ENCODE peak calls at places on chromosome 13, in six cellular contexts. A, U, T, W, O and H are unnamed samples.

GRCh38 chr13:25203256-25203794 is 31.2 kb upstream of the AMER2 start:
- DNase-seq in O (no peak), U (no peak), W (no peak), A (no peak), T (no peak), H (no peak)

GRCh38 chr13:90974249-90974954 is 373.1 kb upstream of the MIR17HG start:
- DNase-seq in W (no peak), A (no peak), T (no peak), U (no peak), O (no peak), H (no peak)

GRCh38 chr13:92362717-92363116 is 863.9 kb upstream of the GPC6 start:
- DNase-seq in A (peak), U (no peak), O (no peak), T (no peak), W (peak), H (no peak)

GRCh38 chr13:25733061-25733491 is 318.7 kb downstream of the SHISA2 start:
- DNase-seq in W (no peak), T (no peak), O (no peak), U (no peak), A (no peak), H (peak)

GRCh38 chr13:95155093-95155492 is 146.2 kb downstream of the ABCC4 start:
- DNase-seq in U (no peak), A (no peak), O (no peak), T (no peak), W (peak), H (no peak)

GRCh38 chr13:113114511-113115362 is 7.9 kb upstream of the F10 start:
- DNase-seq in W (no peak), U (no peak), T (no peak), O (peak), A (no peak), H (no peak)

GRCh38 chr13:50797081-50797480 is 46.4 kb downstream of the DLEU7 start:
- DNase-seq in W (no peak), O (no peak), U (no peak), A (no peak), T (no peak), H (no peak)

GRCh38 chr13:54657588-54657987 is 1629.0 kb downstream of the OLFM4 start:
- DNase-seq in U (no peak), W (no peak), T (no peak), O (no peak), A (no peak), H (no peak)

GRCh38 chr13:31322025-31322424 is 122.2 kb downstream of the B3GLCT start:
- DNase-seq in O (no peak), U (no peak), W (peak), T (no peak), A (peak), H (peak)

GRCh38 chr13:62920181-62920580 is 1504.5 kb upstream of the PCDH20 start:
- DNase-seq in O (no peak), U (no peak), W (no peak), T (no peak), A (peak), H (no peak)

GRCh38 chr13:102799544-102800144 is 725 bp downstream of the BIVM start:
- DNase-seq in W (peak), U (peak), O (no peak), A (peak), T (peak), H (peak)

GRCh38 chr13:112895521-112896465 is 73.2 kb upstream of the MCF2L start:
- DNase-seq in O (no peak), A (no peak), T (no peak), W (no peak), U (no peak), H (no peak)

GRCh38 chr13:39481493-39481892 is 121.5 kb downstream of the LHFPL6 start:
- DNase-seq in U (no peak), O (no peak), A (no peak), T (no peak), W (no peak), H (no peak)

GRCh38 chr13:39483326-39483725 is 119.7 kb downstream of the LHFPL6 start:
- DNase-seq in O (no peak), A (peak), T (no peak), U (no peak), W (peak), H (peak)

GRCh38 chr13:39490136-39490535 is 112.9 kb downstream of the LHFPL6 start:
- DNase-seq in U (peak), O (no peak), A (no peak), T (peak), W (no peak), H (no peak)

GRCh38 chr13:39485314-39485700 is 117.7 kb downstream of the LHFPL6 start:
- DNase-seq in O (no peak), T (no peak), W (no peak), A (peak), U (no peak), H (no peak)

DNA sequence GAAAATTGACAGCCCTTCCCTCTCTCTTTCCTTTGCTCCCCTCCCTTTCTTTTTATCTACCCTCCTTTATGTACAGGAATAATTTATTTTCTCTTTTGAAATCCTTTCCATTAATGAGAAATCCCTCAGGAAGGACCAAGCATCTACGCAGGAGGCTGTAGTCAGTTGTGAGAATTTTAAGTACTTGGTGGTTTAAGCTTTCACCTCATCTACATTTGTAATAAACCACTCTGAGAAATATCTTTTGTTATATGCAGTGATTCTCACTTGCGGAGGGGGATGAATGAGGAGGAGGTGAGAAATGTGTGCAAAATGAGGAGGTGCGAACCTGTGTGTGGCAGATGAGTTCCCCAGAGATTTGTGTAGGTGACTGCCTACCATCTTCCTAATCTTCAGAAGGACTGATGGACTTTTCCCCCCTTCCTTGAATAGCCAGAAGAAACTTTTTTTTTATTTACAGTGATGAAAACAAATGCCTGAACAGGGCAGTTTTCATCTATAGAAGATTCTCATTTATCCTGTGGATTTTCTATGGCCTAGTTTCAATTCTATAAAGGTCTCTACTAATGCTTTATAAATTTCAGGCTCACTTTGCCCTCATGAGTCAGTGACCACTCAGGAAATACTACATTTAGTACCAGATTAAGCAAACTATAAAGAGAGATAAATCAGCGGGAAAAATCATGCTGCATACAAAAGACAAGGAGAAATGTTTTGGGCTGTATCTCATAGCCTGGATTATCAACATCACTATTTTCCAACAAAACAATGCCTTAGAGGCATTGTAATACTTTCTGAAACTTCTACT is 118.3 kb downstream of the LHFPL6 start:
- DNase-seq in O (no peak), W (peak), U (no peak), T (no peak), A (peak), H (no peak)
- H4K8ac ChIP-seq in O (no peak), W (no peak), U (no peak), T (no peak), A (no peak), H (no peak)

DNA sequence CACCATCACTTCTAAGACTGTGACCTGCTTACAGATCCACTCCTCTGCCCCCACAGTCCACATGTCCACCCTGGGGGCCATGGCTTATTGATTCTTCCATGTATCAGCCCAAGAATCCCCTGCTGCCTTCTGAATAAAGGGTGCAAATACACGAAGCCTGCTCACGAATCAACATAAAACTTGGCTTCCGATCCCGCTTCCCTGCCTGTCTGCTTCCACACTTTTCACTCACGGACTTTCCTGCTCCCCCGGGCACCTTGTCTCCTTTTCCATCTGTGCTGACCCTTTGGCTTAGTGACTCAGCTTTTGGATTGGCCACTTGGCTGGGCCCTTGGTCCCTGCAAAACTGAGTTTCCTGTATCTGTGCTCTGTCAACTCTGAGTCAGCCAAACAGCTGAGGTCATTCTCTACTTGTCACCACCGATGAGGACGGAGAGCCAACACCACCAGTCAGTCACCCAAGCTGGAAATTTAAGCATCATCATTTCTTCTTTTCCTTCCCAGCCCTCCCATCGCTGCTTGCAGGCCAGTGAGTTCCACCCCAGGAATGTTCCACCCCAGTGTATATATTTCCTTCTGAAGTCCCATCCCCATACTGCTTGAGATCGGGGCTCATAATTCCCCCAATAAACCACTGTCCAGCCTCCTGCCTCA is 11.4 kb upstream of the USP12 start:
- DNase-seq in O (no peak), A (peak), T (no peak), W (peak), U (no peak), H (peak)
- H3K9ac ChIP-seq in O (no peak), A (no peak), T (no peak), W (peak), U (no peak), H (no peak)

GRCh38 chr13:79282508-79282907 is 123.5 kb downstream of the RBM26 start:
- DNase-seq in U (no peak), W (no peak), O (no peak), T (no peak), A (no peak), H (peak)

GRCh38 chr13:79285159-79285558 is 120.9 kb downstream of the RBM26 start:
- DNase-seq in A (no peak), W (no peak), O (no peak), U (no peak), T (no peak), H (no peak)

GRCh38 chr13:79281335-79281734 is 124.7 kb downstream of the RBM26 start:
- DNase-seq in T (peak), A (no peak), U (peak), O (peak), W (no peak), H (no peak)

GRCh38 chr13:79282976-79283375 is 123.1 kb downstream of the RBM26 start:
- DNase-seq in O (no peak), T (no peak), U (no peak), A (no peak), W (no peak), H (no peak)

DNA sequence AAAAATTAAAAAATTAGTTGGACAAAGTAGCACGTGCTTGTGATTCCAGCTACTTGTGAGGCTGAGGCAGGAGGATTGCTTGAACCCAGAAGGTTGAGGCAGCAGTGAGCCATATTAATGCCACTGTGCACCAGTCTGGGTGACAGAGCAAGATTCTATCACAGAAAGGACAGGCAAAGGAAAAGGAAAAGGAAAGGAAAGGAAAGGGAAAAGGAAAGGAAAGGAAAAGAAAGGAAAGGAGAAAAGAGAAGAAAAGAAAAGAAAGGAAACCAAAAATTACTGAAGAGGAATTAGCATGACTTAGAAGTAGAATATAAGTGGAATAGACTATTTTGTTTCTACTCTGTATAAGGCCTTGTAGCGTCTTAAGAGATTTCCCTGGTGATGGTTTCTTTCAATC is 122.3 kb downstream of the RBM26 start:
- DNase-seq in T (no peak), A (no peak), U (no peak), O (no peak), W (no peak), H (no peak)
- H4K8ac ChIP-seq in T (no peak), A (no peak), U (no peak), O (no peak), W (no peak), H (no peak)

GRCh38 chr13:24196593-24197197 is 36.2 kb downstream of the SPATA13 start:
- DNase-seq in O (no peak), T (no peak), U (no peak), W (no peak), A (no peak), H (no peak)

GRCh38 chr13:24195626-24196025 is 35.1 kb downstream of the SPATA13 start:
- DNase-seq in A (no peak), W (no peak), O (no peak), U (no peak), T (no peak), H (no peak)

GRCh38 chr13:24194447-24194846 is 33.9 kb downstream of the SPATA13 start:
- DNase-seq in U (no peak), W (no peak), T (no peak), O (no peak), A (no peak), H (peak)

GRCh38 chr13:24192811-24193162 is 32.3 kb downstream of the SPATA13 start:
- DNase-seq in T (no peak), W (no peak), U (no peak), O (no peak), A (no peak), H (no peak)

GRCh38 chr13:24192036-24192810 is 31.7 kb downstream of the SPATA13 start:
- DNase-seq in W (no peak), U (no peak), T (peak), A (no peak), O (no peak), H (no peak)
- H3K9ac ChIP-seq in W (no peak), U (no peak), T (no peak), A (no peak), O (no peak), H (no peak)

GRCh38 chr13:44435142-44435982 is 61.7 kb downstream of the SERP2 start:
- DNase-seq in U (peak), W (peak), T (peak), A (peak), O (peak), H (peak)

GRCh38 chr13:44437356-44438233 is 64.0 kb downstream of the SERP2 start:
- DNase-seq in O (no peak), U (peak), W (peak), T (no peak), A (peak), H (peak)

GRCh38 chr13:44434441-44435141 is 61.0 kb downstream of the SERP2 start:
- DNase-seq in O (no peak), A (no peak), W (no peak), U (no peak), T (no peak), H (no peak)

GRCh38 chr13:44438234-44438579 is 64.6 kb downstream of the SERP2 start:
- DNase-seq in O (no peak), U (no peak), T (no peak), A (no peak), W (no peak), H (peak)

GRCh38 chr13:44436589-44437337 is 63.1 kb downstream of the SERP2 start:
- DNase-seq in O (peak), W (peak), A (peak), T (peak), U (peak), H (peak)
- H4K8ac ChIP-seq in O (peak), W (no peak), A (no peak), T (no peak), U (no peak), H (peak)

DNA sequence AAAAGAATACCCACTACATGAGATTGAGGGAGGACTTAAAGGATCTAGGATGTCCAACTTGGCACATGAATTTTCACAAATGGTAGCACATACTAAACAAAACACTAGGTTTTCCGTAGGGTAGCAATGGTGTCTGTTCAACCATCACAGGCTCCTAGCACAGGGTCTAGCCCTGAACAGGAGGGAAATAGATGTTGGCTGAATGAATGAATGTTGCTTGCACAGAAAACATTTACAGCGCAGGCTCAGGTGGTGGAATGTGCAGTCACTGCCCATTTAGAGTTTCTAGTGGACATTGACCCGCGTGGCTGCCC is 1.9 kb upstream of the MYCBP2 start:
- DNase-seq in W (no peak), T (no peak), U (no peak), O (no peak), A (no peak), H (no peak)
- H3K9ac ChIP-seq in W (peak), T (no peak), U (no peak), O (no peak), A (peak), H (no peak)

DNA sequence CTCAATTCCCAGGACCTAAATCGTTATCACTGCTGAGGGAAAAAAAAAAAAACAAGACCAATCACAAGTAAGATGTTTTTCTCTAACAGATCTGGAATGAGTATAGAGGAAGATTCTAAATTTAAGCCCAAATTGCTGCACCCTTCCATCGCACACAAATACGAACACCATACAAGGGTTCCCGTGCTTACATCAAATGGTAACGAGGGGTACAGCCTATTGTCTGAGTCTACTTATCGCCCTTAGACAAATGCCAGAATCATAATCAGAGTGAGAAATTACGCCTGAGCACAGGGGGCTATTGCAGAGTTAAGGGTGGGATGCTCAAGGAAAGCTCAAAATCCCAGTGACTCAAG is 610 bp downstream of the ZC3H13 start:
- DNase-seq in T (no peak), A (peak), W (no peak), O (no peak), U (no peak), H (no peak)
- H4K8ac ChIP-seq in T (no peak), A (peak), W (peak), O (peak), U (no peak), H (peak)

GRCh38 chr13:48264052-48264451 is 31.0 kb downstream of the ITM2B start:
- DNase-seq in W (no peak), O (no peak), A (no peak), U (no peak), T (no peak), H (no peak)
- H3K9ac ChIP-seq in W (no peak), O (no peak), A (no peak), U (no peak), T (no peak), H (no peak)